ENCODE peak calls at places on chromosomes 2 and 18, in nine cellular contexts. H is small intestine; C is HCT116; J is stimulated activated CD8-positive, alpha-beta memory T cell treated with anti-CD3 and anti-CD28 coated beads, Interleukin-15, amount 100 ng/mL, for 24 hours; I is gastrocnemius medialis; N is left cardiac atrium; P is foreskin fibroblast; L is ELR; D is AG10803. V is an unnamed sample.

GRCh38 chr2:144711546-144712276 is 191.8 kb upstream of the ZEB2 start:
- DNase-seq in H (no peak), C (no peak), J (no peak), I (no peak), N (no peak), P (no peak), L (no peak), D (no peak), V (no peak)

GRCh38 chr18:47830772-47831171 is 99.7 kb downstream of the SMAD2 start:
- DNase-seq in H (no peak), C (no peak), J (no peak), I (no peak), N (no peak), P (no peak), L (no peak), D (no peak), V (no peak)

GRCh38 chr2:112010751-112011150 is 44.3 kb upstream of the TMEM87B start:
- DNase-seq in H (peak; percentile 91), C (no peak), J (no peak), I (no peak), N (peak; percentile 45), P (no peak), L (no peak), D (no peak), V (peak; percentile 42)

GRCh38 chr2:31251018-31251417 is 17.1 kb downstream of the EHD3 start:
- DNase-seq in H (no peak), C (no peak), J (no peak), I (no peak), N (no peak), P (no peak), L (no peak), D (no peak), V (no peak)

GRCh38 chr2:32678825-32679224 is 51.0 kb downstream of the TTC27 start:
- DNase-seq in H (no peak), C (peak; percentile 2), J (no peak), I (no peak), N (no peak), P (peak; percentile 57), L (peak; percentile 32), D (peak; percentile 61), V (no peak)

GRCh38 chr18:10563886-10564285 is 38.1 kb downstream of the NAPG start:
- DNase-seq in H (no peak), C (no peak), J (no peak), I (peak; percentile 36), N (no peak), P (no peak), L (no peak), D (no peak), V (no peak)

GRCh38 chr2:545228-545627 is 132.0 kb downstream of the TMEM18 start:
- DNase-seq in H (no peak), C (no peak), J (no peak), I (no peak), N (no peak), P (no peak), L (no peak), D (no peak), V (no peak)

GRCh38 chr2:19764998-19765397 is 136.8 kb downstream of the TTC32 start:
- DNase-seq in H (no peak), C (no peak), J (no peak), I (no peak), N (no peak), P (no peak), L (peak; percentile 22), D (no peak), V (no peak)

GRCh38 chr2:107137711-107138110 is 251.7 kb upstream of the ST6GAL2 start:
- DNase-seq in H (no peak), C (no peak), J (no peak), I (no peak), N (no peak), P (no peak), L (no peak), D (no peak), V (no peak)

GRCh38 chr2:172629586-172629985 is 73.7 kb downstream of the PDK1 start:
- DNase-seq in H (no peak), C (no peak), J (no peak), I (no peak), N (no peak), P (no peak), L (no peak), D (no peak), V (no peak)

GRCh38 chr2:150178591-150178990 is 308.9 kb downstream of the RND3 start:
- DNase-seq in H (no peak), C (no peak), J (no peak), I (no peak), N (no peak), P (no peak), L (no peak), D (no peak), V (no peak)

GRCh38 chr18:63131106-63131943 is 188.2 kb downstream of the BCL2 start:
- DNase-seq in H (peak; percentile 65), C (no peak), J (no peak), I (peak; percentile 33), N (peak; percentile 48), P (peak; percentile 78), L (peak; percentile 68), D (peak; percentile 64), V (peak; percentile 68)

GRCh38 chr2:9345997-9346396 is 77.3 kb downstream of the ITGB1BP1 start:
- DNase-seq in H (no peak), C (no peak), J (no peak), I (no peak), N (no peak), P (no peak), L (no peak), D (no peak), V (no peak)

GRCh38 chr18:76757925-76758324 is 64.4 kb upstream of the ZNF236 start:
- DNase-seq in H (no peak), C (no peak), J (no peak), I (no peak), N (no peak), P (no peak), L (no peak), D (no peak), V (no peak)

GRCh38 chr2:3626817-3627499 is 31.0 kb upstream of the ALLC start:
- DNase-seq in H (no peak), C (no peak), J (no peak), I (no peak), N (no peak), P (no peak), L (no peak), D (no peak), V (no peak)

GRCh38 chr2:220006152-220006551 is 378.7 kb downstream of the SLC4A3 start:
- DNase-seq in H (no peak), C (no peak), J (no peak), I (no peak), N (no peak), P (no peak), L (no peak), D (peak; percentile 83), V (no peak)

GRCh38 chr2:86079981-86080911 is 25.4 kb downstream of the POLR1A start:
- DNase-seq in H (peak; percentile 96), C (peak; percentile 24), J (peak; percentile 42), I (peak; percentile 82), N (peak; percentile 84), P (peak; percentile 81), L (peak; percentile 72), D (peak; percentile 66), V (peak; percentile 92)

GRCh38 chr2:239534581-239535412 is 134.0 kb upstream of the HDAC4 start:
- DNase-seq in H (no peak), C (no peak), J (no peak), I (no peak), N (no peak), P (no peak), L (no peak), D (no peak), V (no peak)

GRCh38 chr2:127650785-127651380 is 4.9 kb downstream of the GPR17 start:
- DNase-seq in H (no peak), C (no peak), J (no peak), I (no peak), N (peak; percentile 27), P (no peak), L (no peak), D (peak; percentile 46), V (no peak)

GRCh38 chr2:147925886-147926285 is 81.1 kb downstream of the ACVR2A start:
- DNase-seq in H (no peak), C (no peak), J (no peak), I (no peak), N (no peak), P (peak; percentile 21), L (no peak), D (no peak), V (no peak)

GRCh38 chr2:178324072-178324471 is 126.9 kb downstream of the PRKRA start:
- DNase-seq in H (no peak), C (no peak), J (no peak), I (peak; percentile 23), N (no peak), P (no peak), L (no peak), D (no peak), V (no peak)

GRCh38 chr18:32287249-32287648 is 97.4 kb downstream of the MEP1B start:
- DNase-seq in H (no peak), C (no peak), J (no peak), I (no peak), N (no peak), P (no peak), L (no peak), D (no peak), V (no peak)

GRCh38 chr18:10660485-10660884 is 134.7 kb downstream of the NAPG start:
- DNase-seq in H (no peak), C (no peak), J (no peak), I (peak; percentile 16), N (peak; percentile 40), P (peak; percentile 85), L (peak; percentile 1), D (peak; percentile 64), V (no peak)

GRCh38 chr18:54229660-54230059 is 5.2 kb upstream of the MBD2 start:
- DNase-seq in H (no peak), C (no peak), J (no peak), I (no peak), N (no peak), P (no peak), L (no peak), D (no peak), V (no peak)

GRCh38 chr18:2471523-2471922 is 99.8 kb downstream of the METTL4 start:
- DNase-seq in H (no peak), C (no peak), J (no peak), I (no peak), N (no peak), P (no peak), L (peak; percentile 14), D (no peak), V (no peak)

GRCh38 chr2:101255501-101255900 is 2.8 kb downstream of the CNOT11 start:
- DNase-seq in H (no peak), C (no peak), J (no peak), I (no peak), N (no peak), P (peak; percentile 65), L (peak; percentile 46), D (peak; percentile 35), V (no peak)

GRCh38 chr2:4618630-4619228 is 915.4 kb downstream of the DCDC2C start:
- DNase-seq in H (no peak), C (no peak), J (no peak), I (no peak), N (no peak), P (no peak), L (no peak), D (no peak), V (no peak)

GRCh38 chr2:55518846-55519167 is 711 bp upstream of the CFAP36 start:
- DNase-seq in H (no peak), C (no peak), J (no peak), I (no peak), N (no peak), P (peak; percentile 18), L (peak; percentile 35), D (peak; percentile 1), V (peak; percentile 19)

GRCh38 chr2:113291191-113291590 is 12.5 kb upstream of the PAX8 start:
- DNase-seq in H (peak; percentile 17), C (no peak), J (no peak), I (no peak), N (no peak), P (no peak), L (no peak), D (no peak), V (peak; percentile 51)

V was measured in hepatocyte.